ENCODE peak calls at places on chromosomes 6 and 20, in nine cellular contexts. D is suprapubic skin, W is body of pancreas, H is heart left ventricle, Y is erythroblast, A is ovary, T is tibial nerve, G is uterus, J is stomach. S is an unnamed sample.

GRCh38 chr6:15870354-15871043 is 207.7 kb upstream of the DTNBP1 start:
- DNase-seq in D (no peak), G (no peak), J (no peak), W (no peak), A (no peak), T (peak; percentile 40), Y (no peak), H (no peak), S (no peak)

GRCh38 chr6:100677240-100677639 is 203.9 kb downstream of the ASCC3 start:
- DNase-seq in T (no peak), H (no peak), W (no peak), A (no peak), Y (no peak), J (no peak), D (no peak), G (no peak), S (no peak)

GRCh38 chr6:129686941-129687627 is 22.9 kb downstream of the ARHGAP18 start:
- DNase-seq in Y (no peak), H (no peak), J (no peak), G (no peak), W (no peak), A (no peak), D (no peak), T (no peak), S (no peak)

GRCh38 chr6:159043236-159043635 is 1.6 kb downstream of the TAGAP start:
- DNase-seq in J (no peak), D (no peak), T (no peak), A (no peak), G (no peak), H (no peak), W (no peak), Y (no peak), S (no peak)

GRCh38 chr20:50728981-50729874 is 2.2 kb upstream of the PARD6B start:
- DNase-seq in Y (peak; percentile 41), T (no peak), J (peak; percentile 75), A (peak; percentile 9), H (no peak), W (peak; percentile 39), D (no peak), G (no peak), S (peak; percentile 47)

GRCh38 chr6:52361347-52361944 is 505 bp upstream of the PAQR8 start:
- DNase-seq in W (peak; percentile 10), T (peak; percentile 33), J (no peak), H (peak; percentile 45), D (no peak), A (peak; percentile 39), Y (peak; percentile 64), G (peak; percentile 36), S (no peak)

GRCh38 chr6:3929281-3929798 is 80.2 kb downstream of the FAM50B start:
- DNase-seq in D (no peak), A (peak; percentile 26), Y (no peak), H (no peak), J (no peak), W (peak; percentile 19), T (no peak), G (peak; percentile 78), S (peak; percentile 57)

GRCh38 chr6:7058250-7058923 is 49.4 kb upstream of the RREB1 start:
- DNase-seq in W (peak; percentile 64), H (no peak), Y (peak; percentile 90), D (no peak), T (no peak), J (peak; percentile 74), A (no peak), G (no peak), S (peak; percentile 71)

GRCh38 chr6:93419304-93420162 is at the start of gene EPHA7:
- DNase-seq in D (peak; percentile 87), T (peak; percentile 88), A (peak; percentile 96), Y (peak; percentile 66), J (peak; percentile 80), W (peak; percentile 95), H (peak; percentile 94), G (peak; percentile 97), S (peak; percentile 96)

GRCh38 chr20:3134151-3134550 is 25.5 kb downstream of the FASTKD5 start:
- DNase-seq in W (no peak), J (no peak), G (no peak), Y (no peak), T (no peak), A (no peak), H (no peak), D (no peak), S (no peak)

GRCh38 chr20:44780226-44780625 is 30.1 kb downstream of the RIMS4 start:
- DNase-seq in A (no peak), H (peak; percentile 41), Y (peak; percentile 66), W (peak; percentile 17), G (no peak), J (no peak), T (no peak), D (no peak), S (no peak)

GRCh38 chr6:75204222-75204958 is 1.5 kb downstream of the COL12A1 start:
- DNase-seq in A (peak; percentile 92), G (peak; percentile 86), D (peak; percentile 85), H (peak; percentile 83), W (peak; percentile 76), Y (peak; percentile 48), J (peak; percentile 69), T (peak; percentile 74), S (peak; percentile 94)
- TF ChIP-seq POLR2A in A (no peak), G (no peak), D (no peak), H (no peak), W (no peak), Y (no peak), J (no peak), T (no peak), S (no peak)

GRCh38 chr6:38270367-38270766 is 369.4 kb downstream of the BTBD9 start:
- DNase-seq in A (no peak), J (no peak), W (no peak), Y (no peak), T (no peak), G (no peak), H (no peak), D (no peak), S (no peak)

GRCh38 chr6:38271081-38271480 is 368.6 kb downstream of the BTBD9 start:
- DNase-seq in Y (no peak), J (no peak), T (no peak), H (no peak), A (no peak), W (no peak), D (no peak), G (no peak), S (no peak)

GRCh38 chr6:38268342-38268741 is 371.4 kb downstream of the BTBD9 start:
- DNase-seq in D (no peak), J (no peak), Y (no peak), W (no peak), A (no peak), H (no peak), T (no peak), G (no peak), S (no peak)

GRCh38 chr6:38272222-38272621 is 367.5 kb downstream of the BTBD9 start:
- DNase-seq in A (no peak), H (no peak), G (no peak), J (no peak), T (no peak), Y (no peak), D (no peak), W (no peak), S (no peak)

GRCh38 chr6:38269773-38270172 is 370.0 kb downstream of the BTBD9 start:
- DNase-seq in J (no peak), G (no peak), T (no peak), D (no peak), Y (no peak), W (no peak), A (no peak), H (no peak), S (no peak)
- TF ChIP-seq POLR2A in J (no peak), G (no peak), T (no peak), D (no peak), Y (no peak), W (no peak), A (no peak), H (no peak), S (no peak)

GRCh38 chr6:144543006-144543871 is 258.1 kb downstream of the UTRN start:
- DNase-seq in W (no peak), T (no peak), G (no peak), A (no peak), D (no peak), J (no peak), Y (no peak), H (no peak), S (no peak)
- TF ChIP-seq POLR2A in W (no peak), T (no peak), G (no peak), A (no peak), D (no peak), J (no peak), Y (no peak), H (no peak), S (no peak)

GRCh38 chr6:36126553-36127458 is 3.5 kb upstream of the MAPK13 start:
- DNase-seq in Y (no peak), A (no peak), T (no peak), H (no peak), G (no peak), J (no peak), W (peak; percentile 4), D (no peak), S (peak; percentile 80)

GRCh38 chr6:36128793-36129192 is 1.5 kb upstream of the MAPK13 start:
- DNase-seq in G (no peak), T (no peak), A (no peak), D (no peak), W (no peak), Y (no peak), H (no peak), J (no peak), S (peak; percentile 77)

GRCh38 chr6:36126121-36126520 is 4.2 kb upstream of the MAPK13 start:
- DNase-seq in T (no peak), D (peak; percentile 44), W (no peak), G (no peak), H (no peak), J (no peak), A (no peak), Y (no peak), S (no peak)

GRCh38 chr6:36128073-36128472 is 2.2 kb upstream of the MAPK13 start:
- DNase-seq in A (no peak), H (no peak), D (no peak), Y (no peak), G (no peak), J (no peak), W (no peak), T (no peak), S (no peak)

GRCh38 chr6:36127462-36128016 is 2.8 kb upstream of the MAPK13 start:
- DNase-seq in A (no peak), T (no peak), Y (no peak), J (peak; percentile 41), W (peak; percentile 31), D (no peak), G (no peak), H (peak; percentile 53), S (no peak)
- TF ChIP-seq POLR2A in A (no peak), T (no peak), Y (no peak), J (no peak), W (no peak), D (no peak), G (no peak), H (no peak), S (no peak)

GRCh38 chr6:111610548-111611172 is 5.0 kb upstream of the TRAF3IP2 start:
- DNase-seq in H (no peak), Y (no peak), A (no peak), D (no peak), J (no peak), T (no peak), W (no peak), G (no peak), S (no peak)
- TF ChIP-seq POLR2A in H (no peak), Y (no peak), A (no peak), D (no peak), J (no peak), T (no peak), W (no peak), G (no peak), S (no peak)

GRCh38 chr6:157981395-157982296 is at the start of gene SYNJ2:
- DNase-seq in W (peak; percentile 89), D (peak; percentile 89), H (peak; percentile 80), A (peak; percentile 77), Y (peak; percentile 81), G (peak; percentile 81), T (no peak), J (peak; percentile 88), S (peak; percentile 94)
- TF ChIP-seq POLR2A in W (peak; percentile 83), D (no peak), H (no peak), A (peak; percentile 30), Y (no peak), G (peak; percentile 72), T (peak; percentile 28), J (no peak), S (no peak)